ENCODE peak calls at places on chromosomes 4 and X, in four cellular contexts. X, Y, T and N are unnamed samples.

GRCh38 chr4:7656244-7656800 is 221.6 kb upstream of the PSAPL1 start:
- DNase-seq in Y (no peak), X (no peak), T (no peak), N (no peak)

GRCh38 chr4:7200801-7201200 is 8.5 kb downstream of the SORCS2 start:
- DNase-seq in Y (no peak), T (no peak), X (no peak), N (no peak)

GRCh38 chrX:24332868-24333267 is 19.0 kb upstream of the SUPT20HL2 start:
- DNase-seq in X (no peak), T (no peak), Y (no peak), N (no peak)

GRCh38 chr4:1207157-1207470 is 34.7 kb upstream of the SPON2 start:
- DNase-seq in X (no peak), Y (peak), T (no peak), N (no peak)

GRCh38 chr4:64774626-64775025 is 365.4 kb upstream of the TECRL start:
- DNase-seq in X (no peak), T (no peak), Y (no peak), N (no peak)

GRCh38 chr4:137300776-137301175 is 231.5 kb downstream of the PCDH18 start:
- DNase-seq in Y (no peak), X (no peak), T (no peak), N (no peak)

GRCh38 chr4:82753238-82753637 is 45.4 kb downstream of the SCD5 start:
- DNase-seq in Y (no peak), X (no peak), T (no peak), N (no peak)

GRCh38 chr4:2714071-2714770 is 41.9 kb downstream of the TNIP2 start:
- DNase-seq in T (no peak), Y (no peak), X (no peak), N (no peak)

GRCh38 chr4:20612313-20612712 is 87.9 kb upstream of the PACRGL start:
- DNase-seq in Y (no peak), T (no peak), X (no peak), N (no peak)

GRCh38 chrX:55816023-55816422 is 98.5 kb downstream of the RRAGB start:
- DNase-seq in Y (no peak), X (no peak), T (no peak), N (no peak)